ENCODE peak calls at places on chromosomes 16 and 17, in seven cellular contexts. E is IMR-90, N is H9, I is neuronal stem cell, H is trophoblast cell, C is mesenchymal stem cell, T is H1. K is an unnamed sample.
A peak's percentile ranks its signal among the peaks of the same experiment; 100 is the strongest.

GRCh38 chr16:87951550-87952538 is 610 bp downstream of the BANP start:
- DNase-seq in E (no peak), N (no peak), I (peak; percentile 38), H (peak; percentile 31), C (peak; percentile 41), T (no peak), K (peak; percentile 29)

GRCh38 chr16:63312343-63312742 is 1276.1 kb upstream of the CDH8 start:
- DNase-seq in E (no peak), N (no peak), I (no peak), H (no peak), C (no peak), T (no peak), K (no peak)

GRCh38 chr16:56600398-56600999 is 7.9 kb upstream of the MT2A start:
- DNase-seq in E (peak; percentile 66), N (no peak), I (no peak), H (peak; percentile 37), C (peak; percentile 59), T (no peak), K (peak; percentile 55)

GRCh38 chr16:70402916-70403659 is 35.8 kb downstream of the ST3GAL2 start:
- DNase-seq in E (peak; percentile 63), N (no peak), I (no peak), H (peak; percentile 40), C (peak; percentile 43), T (no peak), K (no peak)

GRCh38 chr17:36851230-36851629 is 86.0 kb upstream of the LHX1 start:
- DNase-seq in E (peak; percentile 45), N (no peak), I (no peak), H (no peak), C (peak; percentile 40), T (no peak), K (no peak)

GRCh38 chr17:72666519-72666874 is 426.0 kb downstream of the SLC39A11 start:
- DNase-seq in E (peak; percentile 28), N (no peak), I (no peak), H (no peak), C (no peak), T (no peak), K (no peak)

GRCh38 chr17:38564869-38565268 is 40.9 kb downstream of the SRCIN1 start:
- DNase-seq in E (no peak), N (peak; percentile 60), I (no peak), H (no peak), C (no peak), T (no peak), K (peak; percentile 77)

GRCh38 chr17:21043296-21044232 is 753 bp upstream of the USP22 start:
- DNase-seq in E (peak; percentile 98), N (peak; percentile 49), I (no peak), H (peak; percentile 98), C (peak; percentile 99), T (peak; percentile 94), K (peak; percentile 99)

GRCh38 chr17:68794636-68795503 is 160.3 kb downstream of the ABCA8 start:
- DNase-seq in E (peak; percentile 60), N (no peak), I (no peak), H (peak; percentile 10), C (peak; percentile 39), T (no peak), K (peak; percentile 11)

GRCh38 chr16:30561212-30561816 is 3.1 kb upstream of the ZNF764 start:
- DNase-seq in E (no peak), N (peak; percentile 48), I (no peak), H (no peak), C (no peak), T (no peak), K (no peak)

GRCh38 chr16:23072084-23072599 is 77.1 kb downstream of the USP31 start:
- DNase-seq in E (peak; percentile 77), N (no peak), I (no peak), H (peak; percentile 47), C (peak; percentile 9), T (no peak), K (no peak)

GRCh38 chr16:63943568-63943967 is 1178.3 kb downstream of the CDH11 start:
- DNase-seq in E (no peak), N (no peak), I (no peak), H (no peak), C (no peak), T (no peak), K (no peak)

GRCh38 chr17:48627625-48628510 is 1.7 kb upstream of the HOXB9 start:
- DNase-seq in E (no peak), N (peak; percentile 24), I (no peak), H (no peak), C (no peak), T (no peak), K (no peak)

GRCh38 chr17:80220709-80221215 is 535 bp downstream of the SLC26A11 start:
- DNase-seq in E (no peak), N (no peak), I (no peak), H (peak; percentile 24), C (peak; percentile 28), T (no peak), K (peak; percentile 10)

GRCh38 chr16:66036775-66037715 is 329.4 kb upstream of the CDH5 start:
- DNase-seq in E (no peak), N (no peak), I (no peak), H (no peak), C (no peak), T (no peak), K (no peak)

GRCh38 chr16:27639588-27640276 is 89.8 kb downstream of the KATNIP start:
- DNase-seq in E (peak; percentile 65), N (peak; percentile 53), I (peak; percentile 24), H (peak; percentile 59), C (peak; percentile 57), T (no peak), K (peak; percentile 70)

GRCh38 chr17:5758651-5759050 is 174.3 kb upstream of the NLRP1 start:
- DNase-seq in E (peak; percentile 28), N (peak; percentile 93), I (no peak), H (no peak), C (peak; percentile 46), T (peak; percentile 21), K (peak; percentile 95)

GRCh38 chr17:31495049-31495885 is 103.8 kb downstream of the RAB11FIP4 start:
- DNase-seq in E (no peak), N (no peak), I (no peak), H (peak; percentile 98), C (no peak), T (no peak), K (no peak)

GRCh38 chr17:70564006-70564620 is 394.8 kb downstream of the KCNJ2 start:
- DNase-seq in E (peak; percentile 61), N (no peak), I (no peak), H (no peak), C (peak; percentile 57), T (no peak), K (no peak)
- H3K18ac ChIP-seq in E (no peak overlapping the region), N (no peak overlapping the region), I (no peak overlapping the region), H (no peak overlapping the region), C (no peak overlapping the region), T (no peak overlapping the region), K (no peak overlapping the region)

GRCh38 chr16:20202747-20203146 is 124.6 kb downstream of the GP2 start:
- DNase-seq in E (no peak), N (no peak), I (no peak), H (no peak), C (no peak), T (no peak), K (no peak)
- H3K18ac ChIP-seq in E (no peak overlapping the region), N (no peak overlapping the region), I (no peak overlapping the region), H (no peak overlapping the region), C (no peak overlapping the region), T (no peak overlapping the region), K (no peak overlapping the region)

GRCh38 chr16:85524630-85525463 is 88.3 kb upstream of the GSE1 start:
- DNase-seq in E (peak; percentile 49), N (no peak), I (no peak), H (peak; percentile 99), C (peak; percentile 47), T (no peak), K (peak; percentile 37)
- H3K18ac ChIP-seq in E (no peak overlapping the region), N (peak overlapping the region; percentile 6), I (peak overlapping the region; percentile 81), H (peak overlapping the region; percentile 77), C (peak overlapping the region; percentile 6), T (peak overlapping the region; percentile 83), K (peak overlapping the region; percentile 24)

GRCh38 chr16:1613728-1614225 is 1.6 kb downstream of the CRAMP1 start:
- DNase-seq in E (no peak), N (no peak), I (peak; percentile 12), H (peak; percentile 74), C (peak; percentile 71), T (no peak), K (peak; percentile 4)

GRCh38 chr16:1613240-1613639 is 1.1 kb downstream of the CRAMP1 start:
- DNase-seq in E (no peak), N (no peak), I (no peak), H (peak; percentile 64), C (peak; percentile 26), T (no peak), K (peak; percentile 22)

GRCh38 chr16:1615761-1616160 is 3.6 kb downstream of the CRAMP1 start:
- DNase-seq in E (peak; percentile 57), N (no peak), I (no peak), H (no peak), C (peak; percentile 12), T (no peak), K (no peak)

GRCh38 chr16:1612320-1613111 is at the start of gene CRAMP1:
- DNase-seq in E (no peak), N (no peak), I (peak; percentile 8), H (peak; percentile 67), C (peak; percentile 52), T (no peak), K (peak; percentile 33)

GRCh38 chr16:1614226-1615102 is 2.3 kb downstream of the CRAMP1 start:
- DNase-seq in E (peak; percentile 30), N (no peak), I (peak; percentile 18), H (peak; percentile 57), C (peak; percentile 62), T (no peak), K (peak; percentile 42)
- H3K18ac ChIP-seq in E (no peak overlapping the region), N (no peak overlapping the region), I (peak overlapping the region; percentile 90), H (peak overlapping the region; percentile 92), C (peak overlapping the region; percentile 96), T (no peak overlapping the region), K (peak overlapping the region; percentile 99)

DNA sequence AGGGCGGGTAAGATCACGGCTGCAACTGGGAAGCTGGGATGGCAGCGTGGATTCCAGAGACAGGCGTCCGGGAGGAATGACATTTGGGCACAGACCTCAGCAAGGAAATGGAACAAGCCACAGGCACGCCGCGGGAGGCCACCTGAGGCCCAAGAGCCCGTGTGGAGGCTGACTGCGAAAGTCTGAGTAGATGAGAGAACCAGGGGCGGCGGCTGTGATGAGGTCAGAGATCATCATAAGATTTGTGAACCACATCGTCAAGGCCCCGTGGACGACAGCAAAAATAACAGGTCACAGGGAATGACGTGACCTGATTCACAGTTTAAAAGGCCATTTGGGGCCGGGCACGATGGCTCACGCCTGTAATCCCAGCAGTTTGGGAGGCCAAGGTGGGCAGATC is 48.2 kb downstream of the MRM3 start:
- DNase-seq in E (no peak), N (no peak), I (no peak), H (no peak), C (no peak), T (no peak), K (no peak)
- H3K18ac ChIP-seq in E (no peak overlapping the region), N (no peak overlapping the region), I (no peak overlapping the region), H (no peak overlapping the region), C (peak overlapping the region; percentile 14), T (no peak overlapping the region), K (no peak overlapping the region)